ENCODE peak calls at places on chromosomes 13 and 19, in ten cellular contexts. L is hypothalamus; O is NCI-H1930; M is NCI-H1092 treated with DMSO at 0.1 percent for 48 hours; Y is progenitor cell of endocrine pancreas; A is anterior cingulate cortex; T is colonic mucosa; G is stimulated activated CD4-positive, alpha-beta T cell treated with anti-CD3 and anti-CD28 coated beads, Interleukin-4, amount 100 ng/mL, for 1 hour; I is ELR; R is NCI-H510A treated with DMSO at 0.1 percent for 48 hours. Q is an unnamed sample.

GRCh38 chr19:36115453-36116343 is at the start of gene TBCB:
- DNase-seq in A (no peak), Y (peak; percentile 22), I (peak; percentile 53), R (peak; percentile 74), G (peak; percentile 91), T (peak; percentile 93), L (no peak), O (no peak), M (peak; percentile 40), Q (peak; percentile 78)

GRCh38 chr13:43094901-43095300 is 71.5 kb downstream of the DNAJC15 start:
- DNase-seq in G (no peak), I (peak; percentile 19), T (no peak), R (no peak), L (no peak), O (no peak), M (no peak), Y (no peak), A (no peak), Q (no peak)

GRCh38 chr13:73268306-73268705 is 209.5 kb downstream of the KLF5 start:
- DNase-seq in I (peak; percentile 74), Y (no peak), M (peak; percentile 9), O (no peak), R (no peak), L (no peak), G (no peak), T (peak; percentile 58), A (no peak), Q (no peak)

GRCh38 chr13:51619614-51620013 is 35.4 kb downstream of the WDFY2 start:
- DNase-seq in L (no peak), O (no peak), T (no peak), G (no peak), A (no peak), M (no peak), Y (no peak), R (no peak), I (peak; percentile 79), Q (no peak)

GRCh38 chr13:38872693-38873092 is 117.9 kb downstream of the STOML3 start:
- DNase-seq in G (peak; percentile 17), L (peak; percentile 44), Y (peak; percentile 37), I (peak; percentile 50), R (no peak), M (peak; percentile 21), A (no peak), O (peak; percentile 32), T (no peak), Q (peak; percentile 62)

GRCh38 chr19:4075373-4075772 is 8.7 kb upstream of the ZBTB7A start:
- DNase-seq in G (no peak), T (no peak), Y (no peak), I (no peak), L (no peak), O (no peak), R (no peak), A (no peak), M (no peak), Q (no peak)

GRCh38 chr13:72960541-72960940 is 98.3 kb upstream of the KLF5 start:
- DNase-seq in R (peak; percentile 90), I (no peak), A (no peak), L (no peak), Y (no peak), T (no peak), O (no peak), M (peak; percentile 8), G (no peak), Q (no peak)

GRCh38 chr19:28737021-28737525 is 475.9 kb downstream of the UQCRFS1 start:
- DNase-seq in M (peak; percentile 38), O (peak; percentile 17), Y (no peak), A (no peak), R (peak; percentile 0), I (peak; percentile 69), G (no peak), L (no peak), T (no peak), Q (no peak)

GRCh38 chr19:41233748-41234240 is 14.8 kb downstream of the AXL start:
- DNase-seq in R (no peak), L (no peak), M (no peak), A (no peak), T (no peak), Y (no peak), I (no peak), G (no peak), O (no peak), Q (no peak)

GRCh38 chr13:22915442-22916082 is 265.2 kb upstream of the SGCG start:
- DNase-seq in O (peak; percentile 73), L (peak; percentile 49), R (peak; percentile 39), M (peak; percentile 82), T (peak; percentile 43), G (no peak), I (peak; percentile 5), A (no peak), Y (peak; percentile 77), Q (peak; percentile 83)

GRCh38 chr13:28557725-28558124 is 62.8 kb upstream of the FLT1 start:
- DNase-seq in T (no peak), O (no peak), G (no peak), I (no peak), R (no peak), A (no peak), L (no peak), Y (no peak), M (no peak), Q (no peak)

GRCh38 chr13:90968510-90968909 is 379.0 kb upstream of the MIR17HG start:
- DNase-seq in Y (no peak), M (no peak), R (peak; percentile 24), L (no peak), A (no peak), I (peak; percentile 61), G (no peak), T (no peak), O (peak; percentile 19), Q (peak; percentile 68)

GRCh38 chr13:33976965-33977364 is 159.0 kb downstream of the RFC3 start:
- DNase-seq in G (no peak), O (no peak), M (no peak), Y (no peak), I (no peak), A (no peak), R (no peak), L (no peak), T (no peak), Q (no peak)

GRCh38 chr19:2415281-2415972 is 12.0 kb downstream of the TIMM13 start:
- DNase-seq in Y (no peak), I (no peak), R (no peak), G (no peak), M (no peak), L (no peak), O (no peak), T (no peak), A (no peak), Q (no peak)

GRCh38 chr13:114078501-114079451 is 53.6 kb downstream of the RASA3 start:
- DNase-seq in A (no peak), G (no peak), O (no peak), R (peak; percentile 25), I (peak; percentile 76), L (no peak), T (no peak), M (no peak), Y (no peak), Q (no peak)

GRCh38 chr19:36136975-36137686 is 2.7 kb upstream of the CAPNS1 start:
- DNase-seq in M (peak; percentile 42), O (no peak), L (no peak), A (no peak), I (peak; percentile 64), T (peak; percentile 84), G (no peak), Y (no peak), R (peak; percentile 9), Q (no peak)

GRCh38 chr19:11735375-11735774 is 3.4 kb downstream of the ZNF823 start:
- DNase-seq in I (no peak), T (peak; percentile 56), G (no peak), M (no peak), Y (no peak), O (no peak), L (no peak), A (no peak), R (no peak), Q (no peak)

GRCh38 chr19:46254776-46255175 is 25.2 kb downstream of the IGFL1 start:
- DNase-seq in G (no peak), Y (no peak), I (no peak), L (no peak), R (no peak), O (no peak), A (no peak), T (no peak), M (no peak), Q (no peak)

GRCh38 chr13:48116808-48117207 is 21.9 kb upstream of the MED4 start:
- DNase-seq in Y (no peak), A (no peak), O (no peak), R (no peak), G (no peak), M (no peak), L (no peak), T (no peak), I (no peak), Q (no peak)

GRCh38 chr19:43622956-43623355 is 3.5 kb upstream of the ZNF428 start:
- DNase-seq in M (no peak), I (no peak), Y (no peak), R (no peak), L (no peak), T (no peak), O (no peak), G (no peak), A (no peak), Q (no peak)

GRCh38 chr13:74290324-74290773 is 156.1 kb upstream of the KLF12 start:
- DNase-seq in Y (no peak), R (peak; percentile 59), M (peak; percentile 99), L (peak; percentile 10), A (no peak), I (peak; percentile 52), G (no peak), T (no peak), O (no peak), Q (no peak)

GRCh38 chr13:23810842-23811241 is 78.4 kb downstream of the MIPEP start:
- DNase-seq in Y (no peak), L (no peak), A (no peak), R (no peak), O (no peak), M (no peak), G (no peak), I (no peak), T (no peak), Q (no peak)

GRCh38 chr13:44331912-44332840 is 41.4 kb upstream of the SERP2 start:
- DNase-seq in M (peak; percentile 79), R (no peak), Y (no peak), I (peak; percentile 68), O (no peak), G (no peak), A (peak; percentile 7), L (peak; percentile 59), T (no peak), Q (peak; percentile 43)

GRCh38 chr13:49165798-49166752 is 54.1 kb upstream of the MLNR start:
- DNase-seq in I (no peak), L (no peak), T (no peak), A (no peak), M (no peak), O (no peak), R (no peak), Y (no peak), G (no peak), Q (no peak)

GRCh38 chr13:95195146-95195545 is 106.1 kb downstream of the ABCC4 start:
- DNase-seq in L (no peak), I (no peak), R (no peak), O (no peak), Y (no peak), T (no peak), G (no peak), A (no peak), M (no peak), Q (no peak)

GRCh38 chr19:42068361-42068755 is 1.6 kb downstream of the GRIK5 start:
- DNase-seq in M (no peak), T (no peak), A (no peak), O (no peak), G (no peak), L (no peak), R (no peak), I (no peak), Y (no peak), Q (no peak)

GRCh38 chr13:108961542-108962125 is 332.2 kb downstream of the MYO16 start:
- DNase-seq in Y (no peak), O (peak; percentile 62), A (no peak), T (no peak), L (no peak), M (peak; percentile 88), R (peak; percentile 81), G (no peak), I (peak; percentile 68), Q (no peak)

GRCh38 chr13:24292476-24292875 is 16.9 kb upstream of the C1QTNF9 start:
- DNase-seq in R (no peak), Y (no peak), T (no peak), M (no peak), A (no peak), L (no peak), O (no peak), G (no peak), I (no peak), Q (no peak)